ENCODE peak calls at places on chromosomes 1 and 21, in four cellular contexts. A, P, L and K are unnamed samples. For H3K4me1, the result is how much of the 10 kb centered on the place peaks cover.

GRCh38 chr1:230401763-230402294 is 24.3 kb downstream of the PGBD5 start:
- DNase-seq in P (peak), L (no peak), A (no peak), K (no peak)

GRCh38 chr1:87682565-87682964 is 353.9 kb downstream of the LMO4 start:
- DNase-seq in A (no peak), P (no peak), L (no peak), K (no peak)

GRCh38 chr1:229440821-229441537 is 7.1 kb upstream of the ACTA1 start:
- DNase-seq in P (peak), L (no peak), A (no peak), K (no peak)

GRCh38 chr1:164560504-164560903 is 1.5 kb downstream of the PBX1 start:
- DNase-seq in A (no peak), P (no peak), L (no peak), K (no peak)

GRCh38 chr1:214542275-214543199 is 8.9 kb downstream of the PTPN14 start:
- DNase-seq in L (no peak), A (no peak), P (no peak), K (no peak)

GRCh38 chr1:204348197-204348596 is 11.5 kb downstream of the PLEKHA6 start:
- DNase-seq in A (no peak), L (no peak), P (no peak), K (no peak)

GRCh38 chr1:7554343-7555270 is 216.5 kb upstream of the VAMP3 start:
- DNase-seq in L (no peak), A (peak), P (no peak), K (no peak)

GRCh38 chr1:22731924-22732522 is 21.4 kb downstream of the EPHB2 start:
- DNase-seq in P (peak), A (no peak), L (no peak), K (no peak)

GRCh38 chr1:7400566-7400965 is 370.5 kb upstream of the VAMP3 start:
- DNase-seq in P (no peak), A (no peak), L (no peak), K (no peak)

GRCh38 chr1:49424782-49425181 is 599.0 kb downstream of the AGBL4 start:
- DNase-seq in P (no peak), L (no peak), A (no peak), K (no peak)

GRCh38 chr1:117740461-117740860 is 134.6 kb downstream of the TENT5C start:
- DNase-seq in L (peak), A (no peak), P (no peak), K (no peak)

GRCh38 chr1:218171302-218171893 is 113.7 kb upstream of the RRP15 start:
- DNase-seq in A (no peak), L (no peak), P (peak), K (no peak)

GRCh38 chr1:107741242-107741641 is 223.7 kb downstream of the VAV3 start:
- DNase-seq in L (no peak), P (no peak), A (no peak), K (no peak)

GRCh38 chr1:107740574-107740973 is 224.4 kb downstream of the VAV3 start:
- DNase-seq in A (no peak), P (no peak), L (no peak), K (no peak)

GRCh38 chr1:107739651-107740050 is 225.3 kb downstream of the VAV3 start:
- DNase-seq in L (no peak), P (no peak), A (no peak), K (no peak)

GRCh38 chr1:107739183-107739582 is 225.8 kb downstream of the VAV3 start:
- DNase-seq in A (no peak), P (no peak), L (no peak), K (no peak)
- TF ChIP-seq CTCF in A (no peak), P (no peak), L (no peak), K (no peak)

GRCh38 chr1:31760901-31761470 is 3.2 kb downstream of the ADGRB2 start:
- DNase-seq in A (no peak), L (peak), P (peak), K (peak)
- H3K4me1 ChIP-seq in A (under half), L (under half), P (under half), K (under half)

DNA sequence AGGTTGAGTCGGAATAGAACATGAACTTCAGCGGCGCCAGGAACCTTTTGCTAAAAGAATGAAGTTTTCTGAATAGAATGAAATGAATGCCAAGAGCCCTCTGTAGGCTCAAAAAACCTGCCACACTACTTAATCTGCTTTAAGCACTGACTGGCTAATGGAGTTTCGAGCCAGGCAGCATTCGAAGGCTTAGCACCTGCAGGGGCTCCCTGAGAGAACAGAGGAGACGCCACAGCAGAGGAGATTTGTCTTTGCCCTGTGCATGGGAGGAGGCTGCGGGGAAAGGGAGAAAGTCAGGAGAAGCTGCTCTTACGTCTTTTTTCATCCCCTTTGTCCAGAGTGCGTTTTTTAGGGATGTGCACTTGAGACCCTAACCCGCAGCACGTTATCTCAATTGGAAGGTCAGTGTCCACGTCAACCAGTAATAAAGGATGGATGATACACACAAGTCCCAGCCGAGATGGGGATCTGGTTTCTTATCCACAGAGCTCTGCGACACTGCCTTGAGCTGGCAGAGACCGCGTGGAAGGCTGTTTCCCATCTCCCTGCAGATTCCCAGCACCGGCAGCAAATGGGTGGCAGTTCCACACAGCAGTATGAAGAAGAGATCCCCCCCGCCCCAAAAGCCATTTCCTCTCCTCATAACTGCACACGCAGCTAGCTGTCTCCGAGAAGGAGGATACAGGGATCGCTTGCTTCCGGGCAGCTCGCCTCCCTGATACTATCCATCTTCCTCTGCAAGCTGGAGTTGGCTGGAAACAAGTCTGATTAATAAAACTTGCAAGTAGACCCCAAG is 641.9 kb downstream of the AJAP1 start:
- DNase-seq in A (no peak), P (no peak), L (no peak), K (no peak)
- H3K27ac ChIP-seq in A (no peak), P (no peak), L (no peak), K (no peak)

GRCh38 chr1:186295980-186296379 is 79.1 kb downstream of the TPR start:
- DNase-seq in P (peak), L (no peak), A (no peak), K (no peak)

GRCh38 chr1:186298851-186299250 is 76.2 kb downstream of the TPR start:
- DNase-seq in P (no peak), A (no peak), L (no peak), K (no peak)

GRCh38 chr1:186301448-186301847 is 73.6 kb downstream of the TPR start:
- DNase-seq in P (no peak), L (no peak), A (no peak), K (no peak)

GRCh38 chr1:186292875-186293274 is 82.2 kb downstream of the TPR start:
- DNase-seq in P (no peak), L (no peak), A (no peak), K (no peak)

DNA sequence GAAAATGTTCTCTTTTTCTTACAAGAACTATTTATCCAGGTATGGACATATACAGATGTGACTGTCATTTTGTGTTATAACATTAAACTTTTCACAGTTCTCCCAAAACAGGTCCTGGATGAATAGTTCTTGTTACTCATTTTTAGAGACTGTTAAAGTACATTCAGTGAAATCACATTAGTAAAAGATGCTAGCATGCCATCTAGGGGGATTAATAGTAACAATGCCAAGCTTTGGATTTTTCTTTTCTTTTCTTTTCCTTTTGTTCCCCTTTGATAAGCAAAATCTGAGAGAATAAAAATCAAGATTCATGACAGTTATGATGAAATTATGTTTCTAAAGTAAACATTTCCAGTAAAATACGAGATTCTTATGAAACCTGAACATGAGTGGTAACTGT is 77.6 kb downstream of the TPR start:
- DNase-seq in A (no peak), L (no peak), P (no peak), K (no peak)
- TF ChIP-seq CTCF in A (no peak), L (no peak), P (no peak), K (no peak)

DNA sequence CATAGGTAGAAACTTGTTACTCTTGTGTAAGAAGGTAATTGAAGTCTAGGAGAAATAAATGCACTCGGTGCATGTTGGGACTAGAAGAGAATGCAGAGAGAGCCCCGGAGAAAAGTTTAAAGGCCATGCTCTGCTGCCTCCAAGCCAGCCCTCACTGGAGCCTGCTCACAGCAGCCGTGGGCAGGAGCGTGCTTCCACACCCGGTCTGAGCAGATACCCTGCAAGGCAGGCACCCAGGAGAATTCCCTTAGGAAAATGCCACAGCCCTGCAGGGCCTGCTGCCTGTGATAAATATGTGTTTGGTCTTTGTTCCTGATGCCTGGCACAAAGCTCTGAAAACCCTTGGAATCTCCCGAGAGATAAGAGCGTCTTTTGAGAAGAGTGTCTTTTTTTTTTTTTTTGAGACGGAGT is 22.8 kb downstream of the C2CD2 start:
- DNase-seq in L (no peak), A (no peak), P (no peak), K (no peak)
- H3K4me1 ChIP-seq in L (under half), A (half or more), P (under half), K (under half)

GRCh38 chr1:19443321-19443720 is 42.0 kb downstream of the CAPZB start:
- DNase-seq in L (no peak), A (no peak), P (no peak), K (no peak)
- H3K27ac ChIP-seq in L (no peak), A (no peak), P (no peak), K (peak)